ENCODE peak calls at places on chromosomes 4 and X, in eight cellular contexts. A is fibroblast of mammary gland; Z is stimulated activated CD4-positive, alpha-beta T cell treated with anti-CD3 and anti-CD28 coated beads, Interleukin-1b, Interleukin-23, amount 100 ng/mL, for 1 hour; I is AG08395; P is T-helper 9 cell; D is GDM1; W is stimulated activated naive CD8-positive, alpha-beta T cell treated with anti-CD3 and anti-CD28 coated beads, Interleukin-15, Interleukin-2, amounts not matched to agents 100 U/mL and 50 U/mL, for 24 hours; X is Calu3. E is an unnamed sample.

GRCh38 chr4:70718811-70719604 is 2.8 kb upstream of the RUFY3 start:
- DNase-seq in W (no peak), A (no peak), X (no peak), D (no peak), I (no peak), Z (no peak), P (no peak), E (no peak)

GRCh38 chrX:21047034-21047455 is 327.2 kb upstream of the CNKSR2 start:
- DNase-seq in Z (no peak), I (no peak), X (no peak), D (no peak), P (no peak), W (no peak), A (no peak), E (no peak)

GRCh38 chr4:15194520-15194919 is 192.2 kb downstream of the CPEB2 start:
- DNase-seq in X (no peak), W (no peak), Z (no peak), P (no peak), A (no peak), D (no peak), I (no peak), E (no peak)

GRCh38 chr4:79390890-79391289 is 17.1 kb downstream of the GK2 start:
- DNase-seq in I (no peak), W (no peak), A (no peak), X (no peak), D (no peak), Z (no peak), P (no peak), E (no peak)

GRCh38 chr4:47451657-47452056 is 11.8 kb downstream of the COMMD8 start:
- DNase-seq in W (no peak), A (peak), I (peak), X (no peak), P (no peak), D (no peak), Z (no peak), E (no peak)

GRCh38 chrX:33001107-33001506 is 210.2 kb downstream of the DMD start:
- DNase-seq in W (no peak), Z (no peak), A (no peak), P (no peak), I (no peak), D (no peak), X (no peak), E (no peak)

GRCh38 chrX:72269671-72270251 is 7.3 kb downstream of the RPS4X start:
- DNase-seq in W (peak), X (no peak), Z (no peak), D (no peak), P (no peak), I (peak), A (peak), E (no peak)

GRCh38 chrX:44570524-44570923 is 27.9 kb upstream of the FUNDC1 start:
- DNase-seq in P (no peak), I (no peak), A (peak), X (no peak), D (no peak), Z (no peak), W (no peak), E (no peak)

GRCh38 chr4:6905501-6905900 is 4.1 kb upstream of the TBC1D14 start:
- DNase-seq in W (no peak), P (no peak), Z (no peak), A (no peak), I (no peak), X (no peak), D (no peak), E (no peak)

GRCh38 chrX:153769865-153770605 is 6.0 kb downstream of the PLXNB3 start:
- DNase-seq in I (no peak), Z (no peak), A (no peak), P (no peak), W (no peak), D (no peak), X (no peak), E (no peak)

GRCh38 chrX:12292996-12293765 is 154.9 kb downstream of the FRMPD4 start:
- DNase-seq in D (no peak), A (peak), Z (no peak), I (peak), X (no peak), W (no peak), P (no peak), E (no peak)

GRCh38 chr4:2041234-2042130 is 17.6 kb upstream of the NAT8L start:
- DNase-seq in D (peak), I (peak), X (peak), Z (peak), W (peak), A (peak), P (peak), E (peak)

GRCh38 chr4:78954048-78954666 is 14.9 kb upstream of the PAQR3 start:
- DNase-seq in A (peak), W (no peak), X (peak), D (no peak), I (no peak), P (no peak), Z (no peak), E (peak)

GRCh38 chrX:24149346-24150050 is at the start of gene ZFX:
- DNase-seq in W (peak), X (peak), I (peak), P (peak), Z (peak), D (peak), A (peak), E (peak)

GRCh38 chr4:143700420-143701352 is at the start of gene FREM3:
- DNase-seq in W (peak), P (no peak), I (no peak), X (peak), A (no peak), D (no peak), Z (no peak), E (peak)

GRCh38 chr4:83516042-83516772 is 19.7 kb upstream of the GPAT3 start:
- DNase-seq in Z (no peak), P (no peak), A (peak), W (no peak), X (no peak), I (peak), D (no peak), E (no peak)

GRCh38 chr4:107035711-107036601 is at the start of gene DKK2:
- DNase-seq in A (peak), P (no peak), I (peak), X (no peak), W (peak), Z (no peak), D (no peak), E (peak)

GRCh38 chr4:123649644-123650356 is 253.2 kb downstream of the SPRY1 start:
- DNase-seq in A (peak), I (peak), X (peak), W (no peak), P (no peak), D (no peak), Z (no peak), E (no peak)

GRCh38 chrX:21740329-21741274 is 17.3 kb downstream of the SMPX start:
- DNase-seq in D (no peak), A (peak), Z (no peak), W (no peak), I (no peak), X (peak), P (no peak), E (no peak)

GRCh38 chrX:109826954-109827708 is 94.1 kb upstream of the ACSL4 start:
- DNase-seq in A (peak), X (no peak), I (peak), P (no peak), Z (no peak), D (no peak), W (no peak), E (no peak)

GRCh38 chr4:175953960-175954521 is 111.6 kb upstream of the WDR17 start:
- DNase-seq in Z (no peak), W (no peak), I (no peak), P (no peak), D (no peak), A (peak), X (no peak), E (no peak)

GRCh38 chr4:169249214-169249973 is 21.4 kb downstream of the SH3RF1 start:
- DNase-seq in X (no peak), A (peak), Z (no peak), I (no peak), W (no peak), D (no peak), P (no peak), E (no peak)

GRCh38 chrX:71930298-71930697 is 19.7 kb downstream of the NHSL2 start:
- DNase-seq in I (no peak), A (peak), W (no peak), Z (no peak), P (no peak), D (no peak), X (no peak), E (no peak)

GRCh38 chrX:108036298-108036973 is 8.4 kb upstream of the VSIG1 start:
- DNase-seq in D (no peak), P (no peak), X (peak), A (peak), Z (no peak), W (no peak), I (no peak), E (no peak)

GRCh38 chr4:52604215-52604614 is 54.9 kb downstream of the USP46 start:
- DNase-seq in P (no peak), Z (no peak), D (no peak), I (no peak), A (no peak), X (no peak), W (no peak), E (no peak)

GRCh38 chrX:119990995-119991787 is 47.6 kb upstream of the NKAP start:
- DNase-seq in A (no peak), W (no peak), P (no peak), I (no peak), X (no peak), Z (no peak), D (no peak), E (no peak)

GRCh38 chr4:94290245-94290644 is 52.4 kb downstream of the HPGDS start:
- DNase-seq in A (no peak), X (no peak), D (no peak), Z (no peak), I (no peak), W (no peak), P (no peak), E (no peak)

GRCh38 chr4:16626945-16627344 is 271.5 kb downstream of the LDB2 start:
- DNase-seq in P (no peak), D (no peak), W (no peak), X (no peak), Z (no peak), I (peak), A (peak), E (no peak)

GRCh38 chr4:128384765-128385164 is 97.2 kb upstream of the PGRMC2 start:
- DNase-seq in A (no peak), X (no peak), Z (no peak), W (no peak), I (no peak), P (no peak), D (no peak), E (no peak)

GRCh38 chr4:125784741-125785140 is 470.0 kb downstream of the FAT4 start:
- DNase-seq in X (no peak), Z (no peak), D (no peak), P (no peak), I (no peak), W (no peak), A (no peak), E (no peak)

GRCh38 chr4:114017120-114017917 is 37.9 kb upstream of the ARSJ start:
- DNase-seq in X (no peak), I (no peak), Z (no peak), P (no peak), A (no peak), D (no peak), W (no peak), E (no peak)

GRCh38 chr4:189177130-189177529 is 763.5 kb upstream of the FRG1 start:
- DNase-seq in Z (no peak), I (no peak), P (no peak), A (peak), D (no peak), W (no peak), X (no peak), E (no peak)

GRCh38 chr4:181971973-181972372 is 271.2 kb upstream of the TENM3 start:
- DNase-seq in X (no peak), P (no peak), W (no peak), Z (no peak), I (peak), A (peak), D (no peak), E (no peak)

GRCh38 chr4:128574706-128575105 is 234.8 kb upstream of the JADE1 start:
- DNase-seq in D (peak), P (peak), W (peak), I (peak), A (peak), X (peak), Z (peak), E (peak)

GRCh38 chr4:144975718-144976117 is 122.3 kb downstream of the ANAPC10 start:
- DNase-seq in X (no peak), A (no peak), W (no peak), I (no peak), D (no peak), P (no peak), Z (no peak), E (no peak)

GRCh38 chr4:70734971-70735370 is 13.2 kb downstream of the RUFY3 start:
- DNase-seq in W (no peak), P (no peak), A (no peak), D (no peak), X (no peak), I (no peak), Z (no peak), E (no peak)

GRCh38 chr4:94349193-94349592 is 6.6 kb upstream of the HPGDS start:
- DNase-seq in P (no peak), I (no peak), D (no peak), X (no peak), Z (no peak), W (no peak), A (peak), E (no peak)